ENCODE peak calls at places on chromosomes 11 and 22, in six cellular contexts. P, B, D, G, K and I are unnamed samples.

GRCh38 chr11:18046116-18046777 is at the start of gene TPH1:
- DNase-seq in P (no peak), B (peak; percentile 26), D (peak; percentile 50), G (peak; percentile 5), K (peak; percentile 60), I (peak; percentile 67)

GRCh38 chr11:339963-340362 is 19.3 kb upstream of the IFITM3 start:
- DNase-seq in P (no peak), B (no peak), D (no peak), G (no peak), K (no peak), I (no peak)

GRCh38 chr22:37169947-37170688 is 17.9 kb downstream of the C1QTNF6 start:
- DNase-seq in P (no peak), B (no peak), D (no peak), G (no peak), K (no peak), I (peak; percentile 25)

GRCh38 chr11:17760102-17761029 is 25.8 kb downstream of the KCNC1 start:
- DNase-seq in P (peak; percentile 8), B (peak; percentile 41), D (peak; percentile 43), G (peak; percentile 63), K (peak; percentile 43), I (peak; percentile 71)

GRCh38 chr11:111067994-111068393 is 177.5 kb upstream of the POU2AF2 start:
- DNase-seq in P (no peak), B (no peak), D (no peak), G (no peak), K (no peak), I (no peak)

GRCh38 chr22:45064313-45065268 is 54.8 kb upstream of the PHF21B start:
- DNase-seq in P (peak; percentile 34), B (peak; percentile 50), D (no peak), G (peak; percentile 54), K (peak; percentile 57), I (no peak)

GRCh38 chr22:25645266-25645665 is 80.8 kb downstream of the GRK3 start:
- DNase-seq in P (no peak), B (no peak), D (no peak), G (peak; percentile 26), K (peak; percentile 37), I (no peak)

GRCh38 chr11:106304274-106304673 is 226.8 kb downstream of the AASDHPPT start:
- DNase-seq in P (no peak), B (peak; percentile 63), D (no peak), G (peak; percentile 43), K (peak; percentile 65), I (no peak)

GRCh38 chr22:49017769-49018330 is 809.8 kb downstream of the BRD1 start:
- DNase-seq in P (no peak), B (no peak), D (no peak), G (no peak), K (no peak), I (no peak)

GRCh38 chr11:124086447-124086846 is 28.8 kb upstream of the VWA5A start:
- DNase-seq in P (no peak), B (no peak), D (no peak), G (no peak), K (no peak), I (no peak)

GRCh38 chr22:18905540-18906409 is at the start of gene DGCR6:
- DNase-seq in P (no peak), B (no peak), D (no peak), G (no peak), K (no peak), I (peak; percentile 20)

GRCh38 chr11:122727101-122727929 is 71.8 kb downstream of the UBASH3B start:
- DNase-seq in P (no peak), B (peak; percentile 64), D (no peak), G (no peak), K (no peak), I (no peak)

GRCh38 chr11:122681731-122682130 is 26.2 kb downstream of the UBASH3B start:
- DNase-seq in P (no peak), B (peak; percentile 58), D (no peak), G (no peak), K (no peak), I (no peak)

GRCh38 chr11:60762851-60763691 is 6.4 kb downstream of the MS4A15 start:
- DNase-seq in P (no peak), B (no peak), D (no peak), G (no peak), K (no peak), I (no peak)

GRCh38 chr22:40183029-40183581 is 5.4 kb downstream of the TNRC6B start:
- DNase-seq in P (peak; percentile 74), B (peak; percentile 97), D (no peak), G (peak; percentile 62), K (peak; percentile 90), I (no peak)

GRCh38 chr11:81070948-81071347 is 1630.1 kb upstream of the TENM4 start:
- DNase-seq in P (no peak), B (no peak), D (no peak), G (no peak), K (no peak), I (no peak)

GRCh38 chr22:39233736-39234120 is 11.1 kb downstream of the PDGFB start:
- DNase-seq in P (no peak), B (no peak), D (peak; percentile 76), G (no peak), K (no peak), I (peak; percentile 83)

GRCh38 chr11:47004595-47005033 is 68.1 kb downstream of the CSTPP1 start:
- DNase-seq in P (peak; percentile 95), B (peak; percentile 98), D (peak; percentile 57), G (peak; percentile 71), K (peak; percentile 99), I (peak; percentile 77)

GRCh38 chr22:35552186-35552842 is 11.7 kb downstream of the RASD2 start:
- DNase-seq in P (no peak), B (peak; percentile 37), D (no peak), G (peak; percentile 55), K (no peak), I (no peak)

GRCh38 chr11:47060807-47061206 is 115.9 kb downstream of the ARFGAP2 start:
- DNase-seq in P (no peak), B (peak; percentile 47), D (no peak), G (no peak), K (peak; percentile 73), I (no peak)

GRCh38 chr11:13486926-13487660 is 8.7 kb downstream of the PTH start:
- DNase-seq in P (no peak), B (peak; percentile 41), D (peak; percentile 72), G (no peak), K (peak; percentile 23), I (peak; percentile 74)

GRCh38 chr11:2305862-2306823 is 4.3 kb downstream of the TSPAN32 start:
- DNase-seq in P (peak; percentile 88), B (peak; percentile 60), D (peak; percentile 83), G (peak; percentile 80), K (peak; percentile 41), I (peak; percentile 87)

GRCh38 chr11:99199336-99199735 is 178.6 kb downstream of the CNTN5 start:
- DNase-seq in P (no peak), B (no peak), D (no peak), G (no peak), K (peak; percentile 62), I (peak; percentile 31)

GRCh38 chr11:126704144-126704543 is 296.4 kb downstream of the KIRREL3 start:
- DNase-seq in P (no peak), B (no peak), D (no peak), G (no peak), K (no peak), I (no peak)

GRCh38 chr22:36413022-36413770 is 25.4 kb upstream of the MYH9 start:
- DNase-seq in P (no peak), B (peak; percentile 73), D (no peak), G (no peak), K (no peak), I (no peak)

GRCh38 chr11:1943977-1944376 is 3.2 kb upstream of the MRPL23 start:
- DNase-seq in P (no peak), B (no peak), D (no peak), G (no peak), K (peak; percentile 60), I (peak; percentile 25)

GRCh38 chr11:130882138-130882551 is 34.1 kb downstream of the SNX19 start:
- DNase-seq in P (no peak), B (no peak), D (peak; percentile 22), G (no peak), K (no peak), I (peak; percentile 46)

GRCh38 chr22:45594123-45594941 is 77.3 kb upstream of the ATXN10 start:
- DNase-seq in P (no peak), B (no peak), D (no peak), G (no peak), K (no peak), I (no peak)

GRCh38 chr11:47971501-47971900 is 8.9 kb upstream of the PTPRJ start:
- DNase-seq in P (no peak), B (no peak), D (no peak), G (no peak), K (no peak), I (no peak)

GRCh38 chr22:37063436-37064420 is 12.2 kb downstream of the KCTD17 start:
- DNase-seq in P (no peak), B (no peak), D (no peak), G (no peak), K (no peak), I (no peak)

GRCh38 chr11:76185931-76186401 is 20.3 kb downstream of the WNT11 start:
- DNase-seq in P (no peak), B (peak; percentile 37), D (peak; percentile 50), G (peak; percentile 60), K (no peak), I (peak; percentile 66)

GRCh38 chr22:40922484-40923303 is 28.5 kb upstream of the RBX1 start:
- DNase-seq in P (peak; percentile 38), B (peak; percentile 74), D (no peak), G (peak; percentile 44), K (peak; percentile 70), I (no peak)